ENCODE peak calls at places on chromosomes 11 and 22, in four cellular contexts. T, A, V and H are unnamed samples. For H3K36me3, the result is how much of the 10 kb centered on the place peaks cover.

GRCh38 chr11:117026593-117027330 is 71.5 kb downstream of the SIK3 start:
- DNase-seq in T (no peak), V (no peak), A (no peak), H (no peak)

GRCh38 chr11:98260983-98261382 is 759.8 kb upstream of the CNTN5 start:
- DNase-seq in V (no peak), A (no peak), T (no peak), H (no peak)

GRCh38 chr11:118889796-118890195 is 6.1 kb downstream of the CXCR5 start:
- DNase-seq in A (no peak), V (peak), T (peak), H (no peak)

GRCh38 chr11:93614111-93614784 is 47.2 kb upstream of the CEP295 start:
- DNase-seq in V (no peak), T (peak), A (peak), H (no peak)

GRCh38 chr11:116284930-116285329 is 487.9 kb downstream of the BUD13 start:
- DNase-seq in T (no peak), A (no peak), V (no peak), H (no peak)

GRCh38 chr22:29369460-29369859 is 18.9 kb downstream of the AP1B1 start:
- DNase-seq in A (peak), T (no peak), V (peak), H (no peak)

GRCh38 chr22:24247564-24248344 is 2.9 kb upstream of the GGT5 start:
- DNase-seq in V (peak), A (peak), T (peak), H (peak)

GRCh38 chr11:77057938-77058474 is 8.8 kb upstream of the CAPN5 start:
- DNase-seq in V (no peak), T (no peak), A (no peak), H (no peak)

GRCh38 chr11:7204778-7205177 is 46.9 kb upstream of the SYT9 start:
- DNase-seq in T (no peak), V (peak), A (no peak), H (no peak)

GRCh38 chr11:111298466-111299110 is at the start of gene POU2AF3:
- DNase-seq in V (peak), T (no peak), A (peak), H (no peak)

GRCh38 chr22:19060356-19061009 is 61.7 kb downstream of the DGCR2 start:
- DNase-seq in V (no peak), T (no peak), A (no peak), H (no peak)

GRCh38 chr22:35766654-35767580 is 49.2 kb downstream of the APOL5 start:
- DNase-seq in A (peak), V (no peak), T (no peak), H (no peak)

GRCh38 chr11:119478711-119479285 is 55.8 kb upstream of the THY1 start:
- DNase-seq in T (no peak), A (peak), V (no peak), H (no peak)

GRCh38 chr11:2752204-2752772 is 52.5 kb upstream of the KCNQ1OT1 start:
- DNase-seq in A (no peak), T (peak), V (no peak), H (no peak)

GRCh38 chr11:28621648-28622215 is 513.5 kb downstream of the METTL15 start:
- DNase-seq in T (no peak), A (no peak), V (no peak), H (no peak)

GRCh38 chr11:130782361-130783221 is 133.7 kb downstream of the SNX19 start:
- DNase-seq in T (no peak), A (peak), V (no peak), H (no peak)

GRCh38 chr11:92342886-92343285 is 118.3 kb downstream of the FAT3 start:
- DNase-seq in V (no peak), T (no peak), A (no peak), H (no peak)

GRCh38 chr11:2860636-2861035 is 24.9 kb downstream of the CDKN1C start:
- DNase-seq in V (no peak), A (no peak), T (no peak), H (no peak)

GRCh38 chr11:4072668-4073285 is 21.8 kb upstream of the RRM1 start:
- DNase-seq in A (peak), T (peak), V (peak), H (peak)

GRCh38 chr22:36267058-36267457 is 14.1 kb downstream of the APOL1 start:
- DNase-seq in T (no peak), A (no peak), V (no peak), H (no peak)

GRCh38 chr11:119195680-119196079 is 10.4 kb downstream of the NHERF4 start:
- DNase-seq in T (no peak), V (no peak), A (peak), H (no peak)

GRCh38 chr22:27372969-27373670 is 428.4 kb downstream of the MN1 start:
- DNase-seq in T (no peak), A (peak), V (no peak), H (no peak)

GRCh38 chr22:39309364-39309861 is 10.0 kb downstream of the RPL3 start:
- DNase-seq in V (no peak), T (no peak), A (peak), H (no peak)

GRCh38 chr11:76176463-76176862 is 29.8 kb downstream of the WNT11 start:
- DNase-seq in T (no peak), A (peak), V (no peak), H (no peak)

GRCh38 chr11:130071211-130071712 is 1.6 kb downstream of the APLP2 start:
- DNase-seq in A (no peak), V (no peak), T (no peak), H (no peak)

GRCh38 chr11:96287796-96288439 is 55.1 kb downstream of the MAML2 start:
- DNase-seq in V (no peak), A (no peak), T (no peak), H (no peak)

GRCh38 chr11:65921033-65921555 is 1.9 kb downstream of the DRAP1 start:
- DNase-seq in T (no peak), V (no peak), A (no peak), H (no peak)

GRCh38 chr11:60933416-60933815 is 9.2 kb downstream of the TMEM132A start:
- DNase-seq in T (no peak), A (no peak), V (no peak), H (no peak)

GRCh38 chr11:60929774-60930173 is 5.5 kb downstream of the TMEM132A start:
- DNase-seq in A (no peak), V (no peak), T (no peak), H (no peak)

GRCh38 chr11:60930394-60930793 is 6.1 kb downstream of the TMEM132A start:
- DNase-seq in T (no peak), V (no peak), A (no peak), H (no peak)

GRCh38 chr11:60932605-60933346 is 8.5 kb downstream of the TMEM132A start:
- DNase-seq in A (no peak), V (no peak), T (no peak), H (no peak)

GRCh38 chr11:60931897-60932296 is 7.6 kb downstream of the TMEM132A start:
- DNase-seq in T (no peak), A (no peak), V (no peak), H (no peak)
- H3K36me3 ChIP-seq in T (under half), A (under half), V (under half), H (under half)

DNA sequence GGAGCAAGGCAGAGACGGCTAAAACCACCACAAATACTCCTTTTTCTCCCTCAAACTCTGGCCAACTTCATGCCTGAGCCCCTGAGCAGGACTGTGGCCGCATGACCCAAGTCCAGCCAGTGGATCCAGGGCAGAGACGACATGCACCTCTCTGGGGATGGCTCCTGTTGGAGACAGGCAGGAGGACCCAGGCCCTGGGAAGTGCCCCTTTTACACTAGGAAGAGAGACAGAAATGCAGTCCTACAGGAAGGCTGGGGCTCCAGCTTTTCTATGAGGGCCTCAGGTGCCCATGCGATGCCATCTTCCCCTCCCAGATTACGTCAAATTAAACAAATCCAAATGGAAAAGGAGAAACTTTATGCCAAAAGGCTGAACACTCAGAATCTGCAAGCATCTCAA is 498.0 kb downstream of the BRD1 start:
- DNase-seq in V (no peak), T (no peak), A (no peak), H (no peak)
- H3K27ac ChIP-seq in V (no peak), T (no peak), A (no peak), H (no peak)

GRCh38 chr22:42635531-42635930 is 4.9 kb downstream of the ATP5MGL start:
- DNase-seq in T (no peak), A (no peak), V (no peak), H (no peak)
- H3K36me3 ChIP-seq in T (under half), A (under half), V (under half), H (under half)

GRCh38 chr22:22692707-22693530 is 48.5 kb downstream of the GGTLC2 start:
- DNase-seq in V (peak), T (peak), A (peak), H (peak)
- H3K27ac ChIP-seq in V (no peak), T (no peak), A (no peak), H (no peak)

GRCh38 chr11:43898574-43898973 is 17.9 kb downstream of the ALKBH3 start:
- DNase-seq in A (no peak), V (no peak), T (no peak), H (no peak)
- H3K36me3 ChIP-seq in A (under half), V (under half), T (under half), H (half or more)

GRCh38 chr11:1238767-1239595 is 16.1 kb downstream of the MUC5B start:
- DNase-seq in A (peak), V (no peak), T (no peak), H (no peak)

GRCh38 chr11:1241706-1242105 is 18.8 kb downstream of the MUC5B start:
- DNase-seq in V (no peak), T (no peak), A (no peak), H (no peak)

GRCh38 chr11:1239596-1240205 is 16.8 kb downstream of the MUC5B start:
- DNase-seq in A (no peak), T (no peak), V (no peak), H (no peak)

GRCh38 chr11:1240771-1241170 is 17.9 kb downstream of the MUC5B start:
- DNase-seq in T (no peak), A (no peak), V (no peak), H (no peak)

GRCh38 chr11:1242289-1242688 is 19.4 kb downstream of the MUC5B start:
- DNase-seq in T (no peak), V (no peak), A (no peak), H (no peak)
- H3K27ac ChIP-seq in T (no peak), V (no peak), A (no peak), H (no peak)